ENCODE peak calls at places on chromosomes 11 and 22, in five cellular contexts. L is non-pigmented ciliary epithelial cell; M is mucosa of gallbladder; I is effector memory CD4-positive, alpha-beta T cell; Y is Caki2. A is an unnamed sample.

GRCh38 chr11:82859746-82860145 is 40.5 kb downstream of the PRCP start:
- DNase-seq in L (no peak), M (no peak), I (no peak), Y (no peak), A (no peak)

GRCh38 chr11:47393163-47394049 is 15.0 kb upstream of the SLC39A13 start:
- DNase-seq in L (no peak), M (peak), I (no peak), Y (no peak), A (no peak)

GRCh38 chr11:128303383-128303782 is 284.0 kb downstream of the ETS1 start:
- DNase-seq in L (no peak), M (no peak), I (no peak), Y (no peak), A (no peak)

GRCh38 chr11:17561466-17562001 is 14.5 kb downstream of the OTOG start:
- DNase-seq in L (no peak), M (no peak), I (no peak), Y (no peak), A (no peak)

GRCh38 chr11:31417357-31417756 is 47.7 kb downstream of the DNAJC24 start:
- DNase-seq in L (no peak), M (no peak), I (no peak), Y (no peak), A (no peak)

GRCh38 chr22:38973289-38974169 is 8.6 kb upstream of the APOBEC3B start:
- DNase-seq in L (no peak), M (peak), I (no peak), Y (no peak), A (peak)

GRCh38 chr11:61787928-61788491 is 4.4 kb downstream of the TMEM258 start:
- DNase-seq in L (no peak), M (peak), I (no peak), Y (peak), A (no peak)

GRCh38 chr22:49197986-49198704 is 629.5 kb downstream of the BRD1 start:
- DNase-seq in L (no peak), M (no peak), I (no peak), Y (no peak), A (no peak)

GRCh38 chr11:68262544-68262827 is 9.3 kb downstream of the C11orf24 start:
- DNase-seq in L (no peak), M (no peak), I (no peak), Y (no peak), A (no peak)

GRCh38 chr11:104256525-104256924 is 92.6 kb upstream of the PDGFD start:
- DNase-seq in L (no peak), M (no peak), I (no peak), Y (no peak), A (no peak)

GRCh38 chr22:38276161-38276560 is 3.4 kb upstream of the TMEM184B start:
- DNase-seq in L (no peak), M (no peak), I (no peak), Y (no peak), A (no peak)